ENCODE peak calls at places on chromosomes 4 and X, in seven cellular contexts. G, Y, V, U, J, T and C are unnamed samples.
A peak's percentile ranks its signal among the peaks of the same experiment; 100 is the strongest.

GRCh38 chrX:38206542-38206941 is 14.1 kb downstream of the SRPX start:
- DNase-seq in U (no peak), T (no peak), G (no peak), V (no peak), J (no peak), Y (no peak), C (no peak)

GRCh38 chr4:42512226-42512625 is 114.9 kb downstream of the SHISA3 start:
- DNase-seq in G (no peak), V (no peak), U (no peak), J (no peak), T (no peak), Y (no peak), C (no peak)

GRCh38 chr4:107153228-107153627 is 117.1 kb upstream of the DKK2 start:
- DNase-seq in Y (no peak), G (peak; percentile 67), J (peak; percentile 58), T (peak; percentile 9), V (no peak), U (no peak), C (no peak)

GRCh38 chr4:108049406-108049805 is 59.7 kb downstream of the HADH start:
- DNase-seq in T (no peak), U (no peak), J (no peak), G (no peak), Y (no peak), V (no peak), C (no peak)

GRCh38 chrX:116272328-116272727 is 101.8 kb downstream of the AGTR2 start:
- DNase-seq in U (no peak), G (no peak), V (no peak), T (peak; percentile 88), Y (no peak), J (no peak), C (no peak)

GRCh38 chrX:135086197-135086854 is 34.0 kb downstream of the ETDB start:
- DNase-seq in U (no peak), Y (no peak), V (peak; percentile 31), T (peak; percentile 70), J (no peak), G (peak; percentile 69), C (no peak)

GRCh38 chrX:66013195-66013816 is 26.6 kb downstream of the VSIG4 start:
- DNase-seq in U (no peak), V (no peak), Y (no peak), J (no peak), T (no peak), G (no peak), C (no peak)

GRCh38 chrX:75603833-75604232 is 81.0 kb upstream of the ZDHHC15 start:
- DNase-seq in U (no peak), G (peak; percentile 33), V (no peak), J (no peak), T (peak; percentile 18), Y (no peak), C (no peak)

GRCh38 chr4:25477251-25477650 is 100.2 kb downstream of the ANAPC4 start:
- DNase-seq in J (no peak), V (no peak), Y (no peak), U (no peak), T (no peak), G (no peak), C (no peak)

GRCh38 chr4:88027611-88028608 is 20.5 kb downstream of the PKD2 start:
- DNase-seq in G (no peak), U (no peak), J (no peak), Y (no peak), V (no peak), T (peak; percentile 93), C (no peak)

GRCh38 chr4:91488946-91489345 is 814.8 kb upstream of the GRID2 start:
- DNase-seq in U (no peak), Y (no peak), G (no peak), V (no peak), J (no peak), T (no peak), C (no peak)

GRCh38 chr4:94237271-94237670 is 29.6 kb downstream of the SMARCAD1 start:
- DNase-seq in U (no peak), T (no peak), V (no peak), Y (no peak), J (no peak), G (no peak), C (no peak)

GRCh38 chr4:38169524-38169923 is 209.3 kb downstream of the PTTG2 start:
- DNase-seq in Y (no peak), T (no peak), V (no peak), G (no peak), J (no peak), U (no peak), C (no peak)

GRCh38 chrX:53320543-53321215 is 39.3 kb upstream of the IQSEC2 start:
- DNase-seq in G (peak; percentile 17), U (peak; percentile 30), Y (no peak), V (peak; percentile 36), T (no peak), J (no peak), C (no peak)

GRCh38 chrX:80550722-80551121 is 130.5 kb downstream of the TENT5D start:
- DNase-seq in G (peak; percentile 40), V (no peak), T (no peak), U (no peak), Y (no peak), J (peak; percentile 43), C (no peak)

GRCh38 chrX:143854006-143854405 is 29.9 kb upstream of the UBE2NL start:
- DNase-seq in J (no peak), Y (no peak), T (peak; percentile 47), G (no peak), V (no peak), U (no peak), C (no peak)

GRCh38 chr4:145937021-145937861 is 1.4 kb downstream of the ZNF827 start:
- DNase-seq in U (peak; percentile 59), Y (peak; percentile 89), T (peak; percentile 60), J (peak; percentile 74), V (peak; percentile 62), G (peak; percentile 70), C (peak; percentile 79)

GRCh38 chrX:103629295-103630170 is 758 bp downstream of the TCEAL1 start:
- DNase-seq in V (peak; percentile 40), J (peak; percentile 67), T (peak; percentile 77), Y (peak; percentile 89), U (peak; percentile 60), G (peak; percentile 85), C (peak; percentile 83)

GRCh38 chrX:11209798-11210197 is 83.4 kb upstream of the AMELX start:
- DNase-seq in T (no peak), U (no peak), Y (no peak), G (no peak), J (no peak), V (no peak), C (no peak)

GRCh38 chr4:85370400-85371032 is 104.4 kb upstream of the ARHGAP24 start:
- DNase-seq in J (peak; percentile 63), U (no peak), T (peak; percentile 53), V (peak; percentile 28), G (peak; percentile 67), Y (no peak), C (no peak)

GRCh38 chrX:136819026-136819425 is 38.3 kb upstream of the ARHGEF6 start:
- DNase-seq in G (no peak), U (no peak), J (no peak), V (no peak), T (no peak), Y (no peak), C (no peak)

GRCh38 chr4:174358823-174359222 is 75.1 kb downstream of the CEP44 start:
- DNase-seq in T (peak; percentile 51), U (no peak), J (no peak), V (no peak), Y (no peak), G (no peak), C (no peak)

GRCh38 chr4:27001398-27002164 is 140.9 kb downstream of the STIM2 start:
- DNase-seq in T (no peak), G (no peak), Y (no peak), J (no peak), V (no peak), U (no peak), C (no peak)

GRCh38 chr4:110902500-110902899 is 279.6 kb upstream of the PITX2 start:
- DNase-seq in G (no peak), V (no peak), J (no peak), Y (no peak), T (no peak), U (no peak), C (no peak)

GRCh38 chrX:103503853-103504207 is 15.5 kb downstream of the RAB40A start:
- DNase-seq in V (no peak), G (no peak), Y (no peak), J (no peak), T (no peak), U (no peak), C (no peak)

DNA sequence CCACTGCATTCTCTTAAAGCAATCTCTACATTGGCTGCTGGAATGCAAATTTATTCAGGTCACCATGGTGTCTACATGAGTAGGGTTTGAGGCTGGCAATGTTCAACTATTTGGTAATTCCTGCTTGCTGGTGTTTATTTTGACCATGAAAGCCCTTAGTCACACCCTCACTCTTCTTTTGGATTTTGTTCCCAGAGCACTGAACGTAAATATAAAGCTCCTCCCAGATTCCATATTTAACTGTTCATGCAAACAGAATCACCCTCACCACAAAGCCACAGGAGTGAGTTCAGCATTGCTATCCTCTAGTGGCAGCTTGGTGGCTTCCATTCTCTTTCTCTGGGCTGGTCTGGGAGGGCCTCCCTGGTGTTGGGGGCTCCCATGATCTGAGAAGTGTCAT is 82.8 kb downstream of the LNX1 start:
- DNase-seq in V (no peak), J (no peak), G (no peak), T (peak; percentile 83), Y (no peak), U (no peak), C (no peak)
- H3K4me3 ChIP-seq in V (no peak overlapping the region), J (no peak overlapping the region), G (no peak overlapping the region), T (no peak overlapping the region), Y (no peak overlapping the region), U (no peak overlapping the region), C (no peak overlapping the region)

GRCh38 chrX:119574394-119575266 is at the start of gene UBE2A:
- DNase-seq in U (peak; percentile 90), Y (peak; percentile 96), V (peak; percentile 90), G (peak; percentile 94), T (peak; percentile 90), J (peak; percentile 89), C (peak; percentile 95)
- TF ChIP-seq CTCF in U (peak; percentile 9), Y (no peak), V (no peak), G (peak; percentile 35), T (peak; percentile 27), J (peak; percentile 26), C (no peak)

GRCh38 chrX:20988118-20988517 is 386.1 kb upstream of the CNKSR2 start:
- DNase-seq in J (no peak), Y (no peak), G (no peak), U (no peak), V (no peak), T (no peak), C (no peak)
- H3K27ac ChIP-seq in J (no peak overlapping the region), Y (no peak overlapping the region), G (no peak overlapping the region), U (no peak overlapping the region), V (no peak overlapping the region), T (no peak overlapping the region), C (no peak overlapping the region)

DNA sequence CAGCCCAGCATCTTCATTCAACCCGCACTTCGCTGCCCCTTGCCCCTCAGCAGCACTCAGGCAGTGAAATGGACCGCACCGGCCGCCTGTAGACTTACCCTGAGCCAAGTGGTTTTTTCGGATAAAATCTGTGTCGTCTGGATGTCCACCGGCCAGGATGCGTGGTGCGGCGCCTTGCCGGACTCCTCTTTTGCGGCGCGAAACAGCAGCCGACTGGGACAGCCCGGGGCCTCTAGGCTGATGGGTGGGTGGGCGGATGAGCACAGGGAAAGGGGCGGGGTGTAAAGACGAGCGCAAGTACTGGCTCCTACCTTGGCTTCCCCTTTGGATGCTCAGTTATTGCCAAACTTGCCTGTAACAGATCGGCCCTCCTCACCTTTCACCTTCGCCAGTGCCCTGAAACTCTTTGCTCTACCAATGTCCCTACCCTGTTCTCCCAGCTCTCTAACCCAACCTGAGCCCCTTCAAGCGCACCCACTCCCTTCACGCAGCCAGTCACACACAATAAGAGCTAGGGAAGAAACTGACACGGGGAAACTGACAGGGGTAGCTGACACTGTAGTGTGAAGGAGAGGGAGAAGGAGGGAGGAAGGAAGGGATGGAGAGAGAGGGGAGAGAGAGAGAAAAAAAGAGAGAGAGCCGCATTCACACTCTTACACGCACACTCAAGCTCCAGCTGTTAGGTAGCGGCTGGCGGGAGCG is 644 bp downstream of the TRPC5 start:
- DNase-seq in U (peak; percentile 16), J (peak; percentile 49), V (no peak), T (no peak), G (peak; percentile 67), Y (no peak), C (no peak)
- H3K4me3 ChIP-seq in U (peak overlapping the region; percentile 24), J (peak overlapping the region; percentile 78), V (no peak overlapping the region), T (no peak overlapping the region), G (peak overlapping the region; percentile 71), Y (no peak overlapping the region), C (no peak overlapping the region)